ENCODE peak calls at places on chromosomes 16 and 17, in four cellular contexts. One of them, this sample, is unnamed.

GRCh38 chr16:72372646-72373045 is 200.7 kb upstream of the PMFBP1 start:
- DNase-seq in colonic mucosa: no peak
- DNase-seq in stomach: no peak
- DNase-seq in Peyer's patch: no peak
- DNase-seq in this sample: no peak

GRCh38 chr17:40349477-40350409 is 14.8 kb downstream of the GJD3 start:
- DNase-seq in Peyer's patch: no peak
- DNase-seq in colonic mucosa: peak
- DNase-seq in stomach: peak
- DNase-seq in this sample: peak

GRCh38 chr17:16950488-16950887 is 21.4 kb downstream of the TNFRSF13B start:
- DNase-seq in Peyer's patch: peak
- DNase-seq in colonic mucosa: no peak
- DNase-seq in stomach: peak
- DNase-seq in this sample: peak

GRCh38 chr16:14600164-14600563 is 29.9 kb downstream of the PARN start:
- DNase-seq in colonic mucosa: no peak
- DNase-seq in stomach: no peak
- DNase-seq in Peyer's patch: no peak
- DNase-seq in this sample: no peak

GRCh38 chr17:69480197-69480596 is 65.7 kb downstream of the MAP2K6 start:
- DNase-seq in stomach: no peak
- DNase-seq in Peyer's patch: no peak
- DNase-seq in colonic mucosa: no peak
- DNase-seq in this sample: no peak

GRCh38 chr16:68417711-68418301 is 30.5 kb downstream of the SMPD3 start:
- DNase-seq in colonic mucosa: peak
- DNase-seq in stomach: peak
- DNase-seq in Peyer's patch: peak
- DNase-seq in this sample: peak

GRCh38 chr16:46757339-46758050 is 9.4 kb upstream of the MYLK3 start:
- DNase-seq in stomach: peak
- DNase-seq in Peyer's patch: no peak
- DNase-seq in colonic mucosa: no peak
- DNase-seq in this sample: no peak

GRCh38 chr16:12229759-12230594 is 253.4 kb downstream of the SNX29 start:
- DNase-seq in stomach: no peak
- DNase-seq in Peyer's patch: no peak
- DNase-seq in colonic mucosa: no peak
- DNase-seq in this sample: no peak

GRCh38 chr17:28712037-28712704 is 483 bp upstream of the PROCA1 start:
- DNase-seq in stomach: no peak
- DNase-seq in Peyer's patch: peak
- DNase-seq in colonic mucosa: peak
- DNase-seq in this sample: peak

GRCh38 chr16:75236232-75236631 is 15.2 kb downstream of the BCAR1 start:
- DNase-seq in stomach: no peak
- DNase-seq in colonic mucosa: no peak
- DNase-seq in Peyer's patch: no peak
- DNase-seq in this sample: peak

GRCh38 chr16:54107803-54108202 is 178.8 kb downstream of the IRX3 start:
- DNase-seq in stomach: no peak
- DNase-seq in Peyer's patch: no peak
- DNase-seq in colonic mucosa: no peak
- DNase-seq in this sample: no peak

GRCh38 chr17:39753514-39754160 is 15.9 kb downstream of the GRB7 start:
- DNase-seq in colonic mucosa: peak
- DNase-seq in stomach: peak
- DNase-seq in Peyer's patch: peak
- DNase-seq in this sample: no peak

GRCh38 chr17:39104046-39104445 is 47.4 kb downstream of the PLXDC1 start:
- DNase-seq in colonic mucosa: no peak
- DNase-seq in stomach: no peak
- DNase-seq in Peyer's patch: no peak
- DNase-seq in this sample: no peak

GRCh38 chr16:47150067-47150466 is 6.3 kb upstream of the NETO2 start:
- DNase-seq in colonic mucosa: no peak
- DNase-seq in Peyer's patch: no peak
- DNase-seq in stomach: no peak
- DNase-seq in this sample: no peak

GRCh38 chr16:54241525-54241924 is 45.1 kb downstream of the IRX3 start:
- DNase-seq in stomach: no peak
- DNase-seq in Peyer's patch: peak
- DNase-seq in colonic mucosa: no peak
- DNase-seq in this sample: no peak

GRCh38 chr17:7704601-7705268 is at the start of gene EFNB3:
- DNase-seq in stomach: no peak
- DNase-seq in Peyer's patch: no peak
- DNase-seq in colonic mucosa: no peak
- DNase-seq in this sample: no peak

GRCh38 chr16:82038941-82039340 is 3.9 kb downstream of the HSD17B2 start:
- DNase-seq in Peyer's patch: no peak
- DNase-seq in colonic mucosa: no peak
- DNase-seq in stomach: no peak
- DNase-seq in this sample: no peak

GRCh38 chr17:77365584-77366186 is 224.9 kb downstream of the SEC14L1 start:
- DNase-seq in colonic mucosa: peak
- DNase-seq in stomach: peak
- DNase-seq in Peyer's patch: peak
- DNase-seq in this sample: peak

GRCh38 chr16:17850626-17851265 is 380.0 kb upstream of the XYLT1 start:
- DNase-seq in colonic mucosa: no peak
- DNase-seq in Peyer's patch: no peak
- DNase-seq in stomach: no peak
- DNase-seq in this sample: no peak

GRCh38 chr17:17568772-17569195 is 22.7 kb downstream of the PEMT start:
- DNase-seq in Peyer's patch: peak
- DNase-seq in colonic mucosa: peak
- DNase-seq in stomach: peak
- DNase-seq in this sample: peak

GRCh38 chr16:30546115-30546514 is 11.5 kb upstream of the ZNF747 start:
- DNase-seq in colonic mucosa: no peak
- DNase-seq in stomach: no peak
- DNase-seq in Peyer's patch: no peak
- DNase-seq in this sample: no peak

GRCh38 chr16:29007865-29008593 is 23.2 kb downstream of the LAT start:
- DNase-seq in stomach: no peak
- DNase-seq in colonic mucosa: no peak
- DNase-seq in Peyer's patch: peak
- DNase-seq in this sample: no peak

GRCh38 chr17:39144414-39144813 is 7.0 kb downstream of the PLXDC1 start:
- DNase-seq in stomach: peak
- DNase-seq in Peyer's patch: peak
- DNase-seq in colonic mucosa: peak
- DNase-seq in this sample: peak

GRCh38 chr16:10367616-10368188 is 18.2 kb upstream of the ATF7IP2 start:
- DNase-seq in colonic mucosa: no peak
- DNase-seq in Peyer's patch: no peak
- DNase-seq in stomach: no peak
- DNase-seq in this sample: no peak

GRCh38 chr16:86256995-86257394 is 253.3 kb upstream of the FOXF1 start:
- DNase-seq in colonic mucosa: no peak
- DNase-seq in stomach: no peak
- DNase-seq in Peyer's patch: no peak
- DNase-seq in this sample: no peak

GRCh38 chr16:19523184-19523558 is 571 bp upstream of the CCP110 start:
- DNase-seq in stomach: no peak
- DNase-seq in colonic mucosa: peak
- DNase-seq in Peyer's patch: no peak
- DNase-seq in this sample: no peak

GRCh38 chr16:9159839-9160550 is 68.6 kb downstream of the HAPSTR1 start:
- DNase-seq in colonic mucosa: peak
- DNase-seq in Peyer's patch: peak
- DNase-seq in stomach: peak
- DNase-seq in this sample: peak

GRCh38 chr17:9470171-9470570 is 105.4 kb downstream of the STX8 start:
- DNase-seq in colonic mucosa: no peak
- DNase-seq in Peyer's patch: peak
- DNase-seq in stomach: no peak
- DNase-seq in this sample: no peak

GRCh38 chr16:11498683-11499082 is 88.0 kb downstream of the LITAF start:
- DNase-seq in stomach: no peak
- DNase-seq in Peyer's patch: no peak
- DNase-seq in colonic mucosa: no peak
- DNase-seq in this sample: no peak

GRCh38 chr17:50029185-50029584 is 26.7 kb upstream of the ITGA3 start:
- DNase-seq in stomach: no peak
- DNase-seq in Peyer's patch: peak
- DNase-seq in colonic mucosa: no peak
- DNase-seq in this sample: no peak

GRCh38 chr17:51119415-51120356 is 982 bp downstream of the SPAG9 start:
- DNase-seq in Peyer's patch: peak
- DNase-seq in colonic mucosa: peak
- DNase-seq in stomach: peak
- DNase-seq in this sample: peak

GRCh38 chr17:18963126-18964017 is 11.4 kb downstream of the SLC5A10 start:
- DNase-seq in colonic mucosa: peak
- DNase-seq in Peyer's patch: no peak
- DNase-seq in stomach: no peak
- DNase-seq in this sample: no peak

GRCh38 chr17:21030375-21030774 is 12.4 kb downstream of the USP22 start:
- DNase-seq in colonic mucosa: no peak
- DNase-seq in stomach: no peak
- DNase-seq in Peyer's patch: peak
- DNase-seq in this sample: no peak

GRCh38 chr16:78478267-78478821 is 378.9 kb downstream of the WWOX start:
- DNase-seq in stomach: no peak
- DNase-seq in Peyer's patch: no peak
- DNase-seq in colonic mucosa: no peak
- DNase-seq in this sample: no peak
- TF ChIP-seq CTCF in stomach: no peak
- TF ChIP-seq CTCF in Peyer's patch: peak
- TF ChIP-seq CTCF in colonic mucosa: no peak
- TF ChIP-seq CTCF in this sample: peak

DNA sequence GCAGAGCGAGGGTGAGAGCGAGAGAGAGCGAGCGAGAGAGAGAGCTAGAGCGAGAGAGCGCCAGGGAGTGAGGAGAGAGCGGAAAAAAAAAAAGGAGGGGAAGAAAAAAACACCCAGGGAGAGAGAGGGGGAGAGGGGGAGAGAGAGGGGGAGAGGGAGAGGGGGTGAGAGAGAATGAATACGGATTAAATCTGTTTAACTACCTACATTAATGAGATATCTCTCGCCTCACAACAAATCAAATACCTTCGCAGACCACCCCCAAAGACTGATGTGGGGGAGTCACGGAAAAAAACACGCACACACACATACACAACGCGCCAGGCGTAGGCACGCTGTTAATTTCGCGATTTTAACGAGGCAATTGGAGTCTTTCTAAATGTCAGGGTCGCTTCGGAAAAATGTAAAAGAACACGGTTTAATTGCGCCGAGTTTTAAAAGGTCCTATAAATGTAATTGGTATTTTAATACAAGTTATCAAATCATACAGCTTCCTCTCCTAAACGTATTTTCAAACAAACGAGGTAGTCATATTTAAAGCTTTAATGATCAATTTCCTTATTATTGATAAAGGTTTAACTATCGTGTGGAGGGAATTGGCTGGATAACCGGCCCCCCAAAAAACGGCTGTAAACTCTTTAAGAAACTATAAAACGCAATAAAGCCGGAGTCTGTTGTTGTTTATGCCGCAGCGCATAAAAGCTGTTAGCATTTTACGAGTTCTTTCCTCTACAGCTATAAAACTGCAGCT is at the start of gene HOXB8:
- DNase-seq in colonic mucosa: no peak
- DNase-seq in Peyer's patch: no peak
- DNase-seq in stomach: no peak
- DNase-seq in this sample: no peak
- H3K4me3 ChIP-seq in colonic mucosa: peak
- H3K4me3 ChIP-seq in Peyer's patch: peak
- H3K4me3 ChIP-seq in stomach: peak
- H3K4me3 ChIP-seq in this sample: no peak

DNA sequence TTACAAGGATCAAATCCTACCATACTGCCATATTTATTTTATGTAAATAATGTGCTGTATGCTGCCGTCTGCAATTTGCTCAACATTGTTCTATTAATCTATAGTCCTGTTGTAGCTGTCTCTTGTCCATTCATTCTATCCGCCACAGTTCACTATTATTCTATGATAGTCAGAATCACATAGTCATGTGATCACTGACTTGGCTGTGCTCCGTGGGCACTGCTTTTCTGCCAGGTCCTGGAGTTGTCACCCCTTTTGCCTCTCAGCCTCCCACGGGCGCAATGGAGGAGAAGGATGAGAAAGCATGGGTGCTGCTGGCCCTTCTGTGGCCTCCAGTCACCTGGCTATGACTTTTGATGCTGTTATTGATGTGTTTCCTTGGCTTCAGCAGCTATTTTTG is 37.3 kb upstream of the ANKFY1 start:
- DNase-seq in stomach: no peak
- DNase-seq in Peyer's patch: no peak
- DNase-seq in colonic mucosa: no peak
- DNase-seq in this sample: no peak
- TF ChIP-seq CTCF in stomach: no peak
- TF ChIP-seq CTCF in Peyer's patch: no peak
- TF ChIP-seq CTCF in colonic mucosa: no peak
- TF ChIP-seq CTCF in this sample: no peak

GRCh38 chr16:53058441-53058840 is 3.6 kb downstream of the CHD9 start:
- DNase-seq in stomach: no peak
- DNase-seq in colonic mucosa: no peak
- DNase-seq in Peyer's patch: no peak
- DNase-seq in this sample: no peak

GRCh38 chr16:53055603-53056527 is 1.1 kb downstream of the CHD9 start:
- DNase-seq in colonic mucosa: peak
- DNase-seq in Peyer's patch: peak
- DNase-seq in stomach: no peak
- DNase-seq in this sample: no peak

GRCh38 chr16:53057658-53058057 is 2.9 kb downstream of the CHD9 start:
- DNase-seq in colonic mucosa: no peak
- DNase-seq in stomach: no peak
- DNase-seq in Peyer's patch: no peak
- DNase-seq in this sample: no peak

GRCh38 chr16:53054670-53055485 is at the start of gene CHD9:
- DNase-seq in colonic mucosa: peak
- DNase-seq in Peyer's patch: peak
- DNase-seq in stomach: peak
- DNase-seq in this sample: peak

DNA sequence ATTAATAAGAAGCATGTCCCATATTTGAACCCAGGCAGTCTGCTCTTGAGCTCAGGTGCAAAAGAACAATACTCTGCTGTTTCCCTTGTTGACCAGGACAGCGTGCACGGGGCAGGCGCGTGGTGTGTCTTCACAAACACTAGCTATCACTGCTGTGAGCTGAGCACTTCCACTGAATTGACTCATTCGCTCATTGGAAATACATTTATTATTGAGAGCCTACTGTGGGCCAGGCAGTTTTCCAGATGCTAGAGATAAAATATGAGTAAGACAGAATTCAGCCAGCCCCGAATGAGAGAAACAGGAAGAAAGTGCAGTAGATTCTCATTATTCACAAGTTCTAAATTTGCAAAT is 1.7 kb downstream of the CHD9 start:
- DNase-seq in colonic mucosa: no peak
- DNase-seq in Peyer's patch: no peak
- DNase-seq in stomach: no peak
- DNase-seq in this sample: no peak
- H3K4me3 ChIP-seq in colonic mucosa: no peak
- H3K4me3 ChIP-seq in Peyer's patch: no peak
- H3K4me3 ChIP-seq in stomach: no peak
- H3K4me3 ChIP-seq in this sample: peak